ENCODE peak calls at places on chromosomes 7 and 10, in five cellular contexts. P is GM12892, R is HepG2, W is GM12891, H is Panc1. C is an unnamed sample.

GRCh38 chr7:56686276-56686859 is 445.9 kb downstream of the ZNF479 start:
- DNase-seq in W (no peak), R (no peak), P (no peak), H (no peak), C (no peak)

GRCh38 chr10:63758080-63758479 is 236.9 kb downstream of the REEP3 start:
- DNase-seq in W (no peak), R (no peak), H (no peak), P (no peak), C (peak)

GRCh38 chr10:17038627-17039026 is 91.0 kb downstream of the CUBN start:
- DNase-seq in W (no peak), R (no peak), P (no peak), H (no peak), C (no peak)

GRCh38 chr10:49174926-49175500 is 13.2 kb downstream of the TMEM273 start:
- DNase-seq in W (no peak), R (no peak), H (no peak), P (no peak), C (no peak)

GRCh38 chr10:30436200-30436599 is 2.2 kb downstream of the MAP3K8 start:
- DNase-seq in P (no peak), H (no peak), W (no peak), R (no peak), C (peak)

GRCh38 chr7:31904006-31904405 is 166.2 kb downstream of the PDE1C start:
- DNase-seq in H (no peak), W (no peak), P (no peak), R (no peak), C (no peak)

GRCh38 chr7:5477126-5477525 is 53.5 kb upstream of the TNRC18 start:
- DNase-seq in W (no peak), P (no peak), R (no peak), H (no peak), C (no peak)

GRCh38 chr10:8245131-8246117 is 190.9 kb downstream of the GATA3 start:
- DNase-seq in R (no peak), P (no peak), H (no peak), W (no peak), C (no peak)

GRCh38 chr10:58593008-58593407 is 80.3 kb downstream of the BICC1 start:
- DNase-seq in W (no peak), P (no peak), R (no peak), H (no peak), C (no peak)

GRCh38 chr7:117872565-117873055 is 631 bp downstream of the CTTNBP2 start:
- DNase-seq in R (no peak), H (no peak), P (no peak), W (no peak), C (no peak)

GRCh38 chr7:111744501-111745155 is 182.3 kb upstream of the IMMP2L start:
- DNase-seq in R (no peak), P (no peak), W (no peak), H (no peak), C (no peak)

GRCh38 chr7:21526007-21526406 is 16.8 kb upstream of the DNAH11 start:
- DNase-seq in R (peak), P (no peak), H (no peak), W (no peak), C (no peak)

GRCh38 chr10:18767981-18768380 is 108.8 kb downstream of the ARL5B start:
- DNase-seq in W (no peak), H (no peak), R (no peak), P (no peak), C (no peak)

GRCh38 chr10:16798571-16798970 is 18.7 kb downstream of the RSU1 start:
- DNase-seq in H (no peak), P (no peak), R (no peak), W (no peak), C (no peak)

GRCh38 chr7:1533255-1533568 is 2.7 kb downstream of the MAFK start:
- DNase-seq in P (no peak), H (no peak), R (no peak), W (no peak), C (no peak)

GRCh38 chr10:58577394-58577793 is 64.7 kb downstream of the BICC1 start:
- DNase-seq in W (no peak), H (no peak), R (no peak), P (no peak), C (no peak)

GRCh38 chr10:77849039-77849664 is 77.4 kb downstream of the DLG5 start:
- DNase-seq in R (peak), H (no peak), W (no peak), P (no peak), C (no peak)

GRCh38 chr7:132977234-132977633 is 104.7 kb downstream of the CHCHD3 start:
- DNase-seq in H (no peak), R (no peak), P (no peak), W (no peak), C (no peak)

GRCh38 chr7:138092486-138093028 is 16.3 kb downstream of the AKR1D1 start:
- DNase-seq in R (no peak), P (no peak), W (no peak), H (no peak), C (no peak)

GRCh38 chr10:118395919-118396318 is 53.8 kb upstream of the FAM204A start:
- DNase-seq in R (no peak), H (no peak), W (no peak), P (no peak), C (no peak)

GRCh38 chr7:150463461-150463860 is 13.0 kb downstream of the GIMAP8 start:
- DNase-seq in P (no peak), H (no peak), R (no peak), W (no peak), C (no peak)

GRCh38 chr7:11427686-11428273 is 404.2 kb downstream of the THSD7A start:
- DNase-seq in R (peak), P (no peak), H (peak), W (no peak), C (no peak)

GRCh38 chr10:105538933-105539332 is 897.8 kb downstream of the SORCS3 start:
- DNase-seq in W (no peak), P (no peak), H (no peak), R (no peak), C (no peak)

GRCh38 chr10:105540381-105540780 is 899.3 kb downstream of the SORCS3 start:
- DNase-seq in H (no peak), R (no peak), P (no peak), W (no peak), C (no peak)

DNA sequence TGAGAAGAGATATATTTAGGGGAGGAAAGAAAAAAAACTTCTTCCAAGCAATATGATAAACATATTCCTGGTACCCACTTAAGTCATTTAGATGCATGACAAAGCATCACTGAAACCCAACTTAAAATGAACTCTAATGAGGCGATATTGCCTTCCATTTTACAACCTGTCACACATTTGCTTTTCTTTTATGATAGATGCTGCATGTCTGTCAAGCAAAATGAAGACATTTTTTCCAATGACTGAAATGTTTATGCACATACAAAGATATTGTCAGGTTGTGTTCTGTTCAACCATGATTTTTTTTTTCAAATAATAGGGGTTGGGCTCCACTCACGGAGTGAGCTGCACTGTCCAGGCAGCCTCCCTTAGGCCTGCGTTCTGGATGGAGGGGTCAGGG is 894.4 kb downstream of the SORCS3 start:
- DNase-seq in R (no peak), P (no peak), W (no peak), H (no peak), C (no peak)
- TF ChIP-seq POLR2AphosphoS5 in R (no peak), P (no peak), W (no peak), H (no peak), C (no peak)

GRCh38 chr10:101478956-101479355 is 109.1 kb downstream of the POLL start:
- DNase-seq in H (no peak), P (no peak), R (no peak), W (no peak), C (no peak)
- TF ChIP-seq POLR2AphosphoS5 in H (no peak), P (no peak), R (no peak), W (no peak), C (no peak)

DNA sequence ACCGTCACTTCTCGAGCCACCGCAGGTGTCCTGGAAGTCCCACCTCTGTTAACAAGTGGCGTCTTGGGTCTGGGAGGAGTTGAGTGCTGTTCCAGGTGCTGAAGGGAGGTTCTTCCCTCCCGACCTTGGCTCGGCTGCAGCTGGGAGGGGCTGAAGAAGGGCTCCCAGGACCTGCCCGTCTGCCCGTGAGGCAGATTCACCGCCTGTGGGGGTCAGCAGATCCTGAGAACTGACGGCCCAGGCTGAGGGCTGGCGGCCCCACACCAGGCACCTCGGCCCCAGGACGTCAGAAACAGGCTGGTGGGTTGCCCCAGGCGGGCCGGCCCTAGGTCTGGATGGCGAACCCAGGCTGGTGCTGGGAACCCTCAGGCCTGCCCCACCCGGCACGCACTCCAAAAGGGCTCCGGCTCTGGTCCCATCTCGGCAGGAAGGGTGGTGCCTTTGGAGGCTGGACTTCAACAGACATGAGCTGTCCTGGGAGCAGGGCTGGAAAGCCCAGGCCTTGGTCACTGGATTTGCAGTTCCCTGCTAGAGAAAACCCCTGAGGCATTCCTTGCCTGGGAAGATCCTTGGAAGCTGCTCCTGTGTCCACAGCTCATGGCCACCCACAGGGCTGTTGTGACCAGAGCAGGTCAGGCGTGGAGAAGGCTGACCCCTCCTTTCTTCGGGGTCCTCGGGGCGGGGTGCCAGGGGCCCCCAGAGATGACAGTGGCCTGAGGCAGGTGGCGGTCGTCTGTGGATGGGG is 42.6 kb upstream of the CFAP46 start:
- DNase-seq in P (no peak), R (no peak), W (no peak), H (no peak), C (no peak)
- TF ChIP-seq POLR2AphosphoS5 in P (no peak), R (no peak), W (no peak), H (no peak), C (no peak)

DNA sequence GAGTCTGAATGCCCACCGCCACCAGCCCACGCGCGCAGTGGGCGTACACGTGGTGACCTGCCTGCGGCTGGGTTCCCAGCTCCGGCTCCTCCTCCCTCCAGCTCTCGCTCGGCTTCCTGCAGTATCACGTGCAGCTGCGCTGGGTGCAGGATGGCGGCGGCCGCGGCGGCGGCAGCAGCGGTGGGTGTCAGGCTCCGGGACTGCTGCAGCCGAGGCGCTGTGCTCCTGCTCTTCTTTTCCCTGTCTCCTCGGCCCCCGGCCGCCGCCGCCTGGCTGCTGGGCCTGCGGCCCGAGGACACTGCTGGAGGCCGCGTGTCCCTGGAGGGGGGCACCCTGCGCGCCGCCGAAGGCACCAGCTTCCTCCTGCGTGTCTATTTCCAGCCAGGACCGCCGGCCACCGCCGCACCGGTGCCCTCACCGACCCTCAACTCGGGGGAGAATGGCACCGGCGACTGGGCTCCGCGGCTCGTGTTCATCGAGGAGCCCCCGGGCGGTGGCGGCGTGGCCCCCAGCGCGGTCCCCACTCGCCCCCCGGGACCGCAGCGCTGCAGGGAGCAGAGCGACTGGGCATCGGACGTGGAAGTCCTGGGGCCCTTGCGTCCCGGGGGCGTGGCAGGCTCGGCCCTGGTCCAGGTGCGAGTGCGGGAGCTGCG is at the start of gene CNNM1:
- DNase-seq in R (no peak), P (peak), W (peak), H (no peak), C (no peak)
- TF ChIP-seq POLR2AphosphoS5 in R (peak), P (no peak), W (no peak), H (no peak), C (no peak)

GRCh38 chr7:135653285-135654080 is 8.8 kb upstream of the STMP1 start:
- DNase-seq in P (no peak), H (no peak), W (no peak), R (no peak), C (no peak)
- TF ChIP-seq POLR2AphosphoS5 in P (no peak), H (no peak), W (no peak), R (no peak), C (no peak)

GRCh38 chr7:20323587-20323986 is 7.1 kb upstream of the ITGB8 start:
- DNase-seq in H (no peak), R (no peak), P (no peak), W (no peak), C (no peak)
- TF ChIP-seq POLR2AphosphoS5 in H (no peak), R (no peak), P (no peak), W (no peak), C (no peak)

GRCh38 chr10:102646610-102647432 is 2.5 kb downstream of the TRIM8 start:
- DNase-seq in P (no peak), R (no peak), W (no peak), H (no peak), C (peak)
- TF ChIP-seq POLR2AphosphoS5 in P (no peak), R (no peak), W (no peak), H (no peak), C (no peak)

GRCh38 chr7:116210345-116211005 is at the start of gene TES:
- DNase-seq in R (peak), P (peak), W (peak), H (no peak), C (peak)
- TF ChIP-seq POLR2AphosphoS5 in R (no peak), P (no peak), W (no peak), H (peak), C (peak)